ENCODE peak calls at places on chromosomes 1 and 21, in eight cellular contexts. O is GM12865; Z is left lung; M is endothelial cell; A is omental fat pad; L is CD4-positive, alpha-beta T cell; S is cardiac muscle cell; H is prostate gland. K is an unnamed sample.

GRCh38 chr21:42459583-42460215 is 36.3 kb downstream of the RSPH1 start:
- DNase-seq in Z (no peak), H (no peak), S (no peak), L (no peak), O (no peak), A (no peak), M (no peak), K (no peak)

GRCh38 chr1:41618871-41619270 is 134.4 kb upstream of the EDN2 start:
- DNase-seq in S (no peak), O (no peak), M (no peak), H (no peak), L (no peak), A (no peak), Z (no peak), K (no peak)

GRCh38 chr21:42538479-42539275 is 25.0 kb downstream of the SLC37A1 start:
- DNase-seq in A (no peak), Z (no peak), M (no peak), H (no peak), O (no peak), L (no peak), S (no peak), K (no peak)

GRCh38 chr1:154212083-154212482 is 6.0 kb upstream of the CFAP141 start:
- DNase-seq in M (no peak), L (no peak), S (no peak), Z (no peak), O (no peak), H (no peak), A (no peak), K (no peak)

GRCh38 chr1:154778280-154778679 is 91.8 kb downstream of the KCNN3 start:
- DNase-seq in H (no peak), O (no peak), M (no peak), A (no peak), L (no peak), Z (no peak), S (no peak), K (no peak)

GRCh38 chr1:152048641-152048970 is 11.8 kb upstream of the S100A11 start:
- DNase-seq in Z (no peak), L (no peak), O (no peak), A (no peak), S (no peak), H (no peak), M (no peak), K (no peak)

GRCh38 chr1:241551759-241552638 is 19.8 kb downstream of the KMO start:
- DNase-seq in M (no peak), A (no peak), S (no peak), O (peak), Z (no peak), L (no peak), H (no peak), K (peak)

GRCh38 chr1:152983234-152983633 is 647 bp upstream of the SPRR1A start:
- DNase-seq in S (no peak), M (no peak), H (no peak), L (no peak), Z (no peak), A (no peak), O (no peak), K (no peak)

GRCh38 chr1:149965440-149965839 is 28.8 kb upstream of the MTMR11 start:
- DNase-seq in L (no peak), H (no peak), M (no peak), S (no peak), Z (no peak), A (no peak), O (no peak), K (no peak)

GRCh38 chr1:101005871-101006270 is 19.7 kb downstream of the DPH5 start:
- DNase-seq in H (no peak), L (peak), S (no peak), O (no peak), Z (peak), A (no peak), M (no peak), K (peak)

GRCh38 chr1:182617734-182618288 is 13.6 kb upstream of the RGS16 start:
- DNase-seq in A (no peak), O (peak), M (no peak), Z (no peak), S (no peak), L (no peak), H (no peak), K (peak)

GRCh38 chr1:160741597-160742348 is 2.7 kb downstream of the SLAMF7 start:
- DNase-seq in Z (no peak), S (no peak), M (no peak), A (no peak), L (no peak), O (no peak), H (no peak), K (no peak)
- TF ChIP-seq CTCF in Z (no peak), S (no peak), M (no peak), A (no peak), L (no peak), O (no peak), H (no peak), K (no peak)

DNA sequence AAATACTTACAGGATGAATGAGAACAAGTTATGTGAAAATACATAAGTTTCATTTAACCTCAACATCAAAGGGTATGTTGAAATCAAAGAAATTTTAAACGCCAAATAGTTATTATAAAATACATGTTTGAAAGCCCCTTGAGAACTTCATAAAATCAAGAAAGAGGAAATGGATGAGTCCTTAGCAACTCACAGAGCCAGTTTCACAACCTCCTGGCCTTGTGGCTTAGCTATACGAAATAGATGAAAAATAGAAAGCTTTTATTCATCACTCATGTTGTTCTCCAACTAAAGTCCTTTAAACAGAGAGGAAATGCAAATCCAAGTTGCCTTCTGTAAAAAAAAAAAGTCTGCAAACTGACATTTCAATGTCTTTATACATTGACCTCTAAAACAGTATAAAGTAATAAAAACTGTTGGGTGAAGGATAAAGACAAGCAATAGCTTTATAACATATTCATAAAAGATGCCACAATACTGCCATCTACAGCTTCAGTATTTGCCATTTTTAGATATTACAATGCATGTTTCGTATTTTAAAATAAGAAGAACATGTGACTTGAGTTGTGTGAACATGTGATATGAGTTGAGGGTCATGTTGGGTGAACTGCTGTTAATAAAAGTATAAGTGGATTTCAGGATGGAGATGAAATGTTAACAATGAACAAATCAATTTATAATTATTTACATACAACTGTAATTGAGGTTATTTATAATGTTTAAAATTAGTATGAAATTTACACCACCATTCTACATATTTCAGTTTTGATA is 847.7 kb downstream of the MRPL39 start:
- DNase-seq in H (no peak), Z (no peak), O (no peak), L (no peak), A (no peak), M (no peak), S (no peak), K (no peak)
- TF ChIP-seq CTCF in H (no peak), Z (no peak), O (no peak), L (no peak), A (no peak), M (no peak), S (no peak), K (no peak)

GRCh38 chr1:79988401-79988800 is 981.9 kb upstream of the ADGRL4 start:
- DNase-seq in S (no peak), Z (no peak), M (no peak), L (no peak), H (no peak), O (no peak), A (no peak), K (no peak)
- TF ChIP-seq CTCF in S (no peak), Z (no peak), M (no peak), L (no peak), H (no peak), O (no peak), A (no peak), K (no peak)

GRCh38 chr1:46244656-46245371 is 2.7 kb upstream of the RAD54L start:
- DNase-seq in H (no peak), Z (no peak), O (peak), M (no peak), S (peak), L (no peak), A (no peak), K (no peak)
- TF ChIP-seq CTCF in H (no peak), Z (no peak), O (peak), M (no peak), S (peak), L (peak), A (no peak), K (no peak)

GRCh38 chr1:53255031-53255430 is 16.7 kb upstream of the MAGOH start:
- DNase-seq in A (no peak), S (no peak), Z (no peak), H (no peak), O (no peak), M (no peak), L (no peak), K (no peak)
- TF ChIP-seq CTCF in A (no peak), S (no peak), Z (no peak), H (no peak), O (peak), M (peak), L (no peak), K (no peak)